ENCODE peak calls at places on chromosomes 16 and 17, in four cellular contexts. One of them, this sample, is unnamed.

GRCh38 chr17:78120971-78121800 is 7.4 kb downstream of the TMC6 start:
- DNase-seq in GM06990: peak
- DNase-seq in small intestine: peak
- DNase-seq in keratinocyte: no peak
- DNase-seq in this sample: no peak

GRCh38 chr17:34998205-34998604 is 17.9 kb downstream of the LIG3 start:
- DNase-seq in GM06990: peak
- DNase-seq in small intestine: peak
- DNase-seq in keratinocyte: no peak
- DNase-seq in this sample: peak

GRCh38 chr17:76700627-76701470 is 9.9 kb downstream of the MXRA7 start:
- DNase-seq in small intestine: no peak
- DNase-seq in GM06990: no peak
- DNase-seq in keratinocyte: no peak
- DNase-seq in this sample: peak

GRCh38 chr17:59618894-59619312 is 792 bp upstream of the CLTC start:
- DNase-seq in keratinocyte: no peak
- DNase-seq in small intestine: no peak
- DNase-seq in GM06990: no peak
- DNase-seq in this sample: peak

GRCh38 chr17:49976163-49976827 is 7.3 kb downstream of the DLX4 start:
- DNase-seq in keratinocyte: no peak
- DNase-seq in small intestine: no peak
- DNase-seq in GM06990: no peak
- DNase-seq in this sample: no peak

GRCh38 chr17:50577451-50577954 is 17.0 kb downstream of the CACNA1G start:
- DNase-seq in small intestine: no peak
- DNase-seq in GM06990: no peak
- DNase-seq in keratinocyte: no peak
- DNase-seq in this sample: no peak

GRCh38 chr16:10827691-10828341 is 9.2 kb upstream of the TVP23A start:
- DNase-seq in keratinocyte: no peak
- DNase-seq in GM06990: no peak
- DNase-seq in small intestine: no peak
- DNase-seq in this sample: peak

GRCh38 chr17:76239538-76240274 is 587 bp downstream of the RNF157 start:
- DNase-seq in GM06990: no peak
- DNase-seq in keratinocyte: no peak
- DNase-seq in small intestine: no peak
- DNase-seq in this sample: no peak

GRCh38 chr17:78934681-78935418 is 9.7 kb upstream of the TIMP2 start:
- DNase-seq in GM06990: no peak
- DNase-seq in small intestine: no peak
- DNase-seq in keratinocyte: no peak
- DNase-seq in this sample: no peak

GRCh38 chr17:12814718-12815117 is 25.4 kb downstream of the ARHGAP44 start:
- DNase-seq in GM06990: no peak
- DNase-seq in small intestine: no peak
- DNase-seq in keratinocyte: no peak
- DNase-seq in this sample: no peak

GRCh38 chr16:67884684-67885083 is at the start of gene NRN1L:
- DNase-seq in small intestine: peak
- DNase-seq in GM06990: no peak
- DNase-seq in keratinocyte: peak
- DNase-seq in this sample: peak

GRCh38 chr17:4583796-4584124 is 569 bp upstream of the SMTNL2 start:
- DNase-seq in keratinocyte: no peak
- DNase-seq in small intestine: no peak
- DNase-seq in GM06990: no peak
- DNase-seq in this sample: no peak

GRCh38 chr17:55463600-55463999 is 42.0 kb upstream of the MMD start:
- DNase-seq in GM06990: peak
- DNase-seq in keratinocyte: no peak
- DNase-seq in small intestine: no peak
- DNase-seq in this sample: no peak

GRCh38 chr17:28548417-28549130 is 3.9 kb downstream of the UNC119 start:
- DNase-seq in keratinocyte: no peak
- DNase-seq in small intestine: no peak
- DNase-seq in GM06990: no peak
- DNase-seq in this sample: no peak

GRCh38 chr16:52068447-52069074 is 478.4 kb downstream of the TOX3 start:
- DNase-seq in small intestine: peak
- DNase-seq in GM06990: no peak
- DNase-seq in keratinocyte: no peak
- DNase-seq in this sample: no peak

GRCh38 chr17:40559016-40559853 is 6.0 kb downstream of the CCR7 start:
- DNase-seq in keratinocyte: no peak
- DNase-seq in small intestine: no peak
- DNase-seq in GM06990: no peak
- DNase-seq in this sample: no peak

GRCh38 chr17:42276609-42277341 is 584 bp upstream of the STAT5B start:
- DNase-seq in keratinocyte: no peak
- DNase-seq in GM06990: no peak
- DNase-seq in small intestine: peak
- DNase-seq in this sample: peak

GRCh38 chr17:9670596-9670995 is 25.3 kb downstream of the USP43 start:
- DNase-seq in GM06990: no peak
- DNase-seq in keratinocyte: no peak
- DNase-seq in small intestine: no peak
- DNase-seq in this sample: no peak

GRCh38 chr16:87297918-87298631 is 19.1 kb downstream of the C16orf95 start:
- DNase-seq in keratinocyte: no peak
- DNase-seq in small intestine: peak
- DNase-seq in GM06990: no peak
- DNase-seq in this sample: no peak

GRCh38 chr16:1981398-1981836 is at the start of gene NOXO1:
- DNase-seq in keratinocyte: no peak
- DNase-seq in GM06990: no peak
- DNase-seq in small intestine: peak
- DNase-seq in this sample: no peak
- H3K4me3 ChIP-seq in keratinocyte: no peak
- H3K4me3 ChIP-seq in GM06990: no peak
- H3K4me3 ChIP-seq in small intestine: no peak
- H3K4me3 ChIP-seq in this sample: no peak

GRCh38 chr16:46789499-46790414 is 41.2 kb downstream of the C16orf87 start:
- DNase-seq in keratinocyte: no peak
- DNase-seq in small intestine: peak
- DNase-seq in GM06990: peak
- DNase-seq in this sample: peak

GRCh38 chr16:46787909-46788308 is 39.8 kb upstream of the MYLK3 start:
- DNase-seq in GM06990: peak
- DNase-seq in keratinocyte: no peak
- DNase-seq in small intestine: no peak
- DNase-seq in this sample: no peak

GRCh38 chr16:46789075-46789474 is 40.9 kb upstream of the MYLK3 start:
- DNase-seq in keratinocyte: no peak
- DNase-seq in GM06990: no peak
- DNase-seq in small intestine: no peak
- DNase-seq in this sample: no peak

GRCh38 chr16:46793841-46794240 is 37.1 kb downstream of the C16orf87 start:
- DNase-seq in small intestine: no peak
- DNase-seq in GM06990: no peak
- DNase-seq in keratinocyte: no peak
- DNase-seq in this sample: no peak

GRCh38 chr16:46790599-46791270 is 40.2 kb downstream of the C16orf87 start:
- DNase-seq in GM06990: no peak
- DNase-seq in keratinocyte: no peak
- DNase-seq in small intestine: no peak
- DNase-seq in this sample: no peak
- H3K4me3 ChIP-seq in GM06990: peak
- H3K4me3 ChIP-seq in keratinocyte: peak
- H3K4me3 ChIP-seq in small intestine: peak
- H3K4me3 ChIP-seq in this sample: peak

GRCh38 chr17:36941265-36942021 is 4.2 kb downstream of the LHX1 start:
- DNase-seq in keratinocyte: no peak
- DNase-seq in GM06990: no peak
- DNase-seq in small intestine: no peak
- DNase-seq in this sample: no peak

GRCh38 chr17:36943250-36944220 is 5.2 kb upstream of the AATF start:
- DNase-seq in GM06990: no peak
- DNase-seq in keratinocyte: no peak
- DNase-seq in small intestine: no peak
- DNase-seq in this sample: no peak

GRCh38 chr17:36940313-36941264 is 3.3 kb downstream of the LHX1 start:
- DNase-seq in GM06990: no peak
- DNase-seq in small intestine: no peak
- DNase-seq in keratinocyte: no peak
- DNase-seq in this sample: no peak

GRCh38 chr17:36942631-36943125 is 5.4 kb downstream of the LHX1 start:
- DNase-seq in GM06990: no peak
- DNase-seq in small intestine: no peak
- DNase-seq in keratinocyte: no peak
- DNase-seq in this sample: no peak

GRCh38 chr17:36942031-36942599 is 4.8 kb downstream of the LHX1 start:
- DNase-seq in small intestine: no peak
- DNase-seq in GM06990: no peak
- DNase-seq in keratinocyte: no peak
- DNase-seq in this sample: no peak
- H3K4me3 ChIP-seq in small intestine: no peak
- H3K4me3 ChIP-seq in GM06990: no peak
- H3K4me3 ChIP-seq in keratinocyte: peak
- H3K4me3 ChIP-seq in this sample: peak

DNA sequence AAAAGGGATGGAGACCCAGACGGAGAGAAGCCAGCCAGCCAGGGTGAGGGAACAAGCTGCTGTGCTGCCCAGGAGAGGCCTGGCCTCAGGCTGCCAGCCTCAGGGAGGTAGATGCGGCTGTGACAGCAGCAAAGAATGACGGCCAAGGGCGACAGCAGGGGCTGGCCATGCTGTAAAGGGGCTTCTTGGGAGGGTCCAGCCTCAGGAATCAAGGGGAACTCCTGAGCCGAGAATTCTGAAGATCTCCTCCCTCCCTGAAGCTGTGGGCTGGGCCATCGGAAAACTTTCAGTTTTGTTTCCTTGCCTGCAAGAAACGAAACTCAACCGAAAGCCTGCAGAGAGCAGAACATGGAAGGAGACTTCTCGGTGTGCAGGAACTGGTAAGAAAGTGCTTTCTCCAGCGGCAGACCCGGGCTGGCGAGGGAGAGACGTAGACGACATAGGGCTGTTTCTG is at the start of gene XAF1:
- DNase-seq in keratinocyte: no peak
- DNase-seq in GM06990: peak
- DNase-seq in small intestine: peak
- DNase-seq in this sample: no peak
- H3K4me3 ChIP-seq in keratinocyte: peak
- H3K4me3 ChIP-seq in GM06990: peak
- H3K4me3 ChIP-seq in small intestine: peak
- H3K4me3 ChIP-seq in this sample: peak

DNA sequence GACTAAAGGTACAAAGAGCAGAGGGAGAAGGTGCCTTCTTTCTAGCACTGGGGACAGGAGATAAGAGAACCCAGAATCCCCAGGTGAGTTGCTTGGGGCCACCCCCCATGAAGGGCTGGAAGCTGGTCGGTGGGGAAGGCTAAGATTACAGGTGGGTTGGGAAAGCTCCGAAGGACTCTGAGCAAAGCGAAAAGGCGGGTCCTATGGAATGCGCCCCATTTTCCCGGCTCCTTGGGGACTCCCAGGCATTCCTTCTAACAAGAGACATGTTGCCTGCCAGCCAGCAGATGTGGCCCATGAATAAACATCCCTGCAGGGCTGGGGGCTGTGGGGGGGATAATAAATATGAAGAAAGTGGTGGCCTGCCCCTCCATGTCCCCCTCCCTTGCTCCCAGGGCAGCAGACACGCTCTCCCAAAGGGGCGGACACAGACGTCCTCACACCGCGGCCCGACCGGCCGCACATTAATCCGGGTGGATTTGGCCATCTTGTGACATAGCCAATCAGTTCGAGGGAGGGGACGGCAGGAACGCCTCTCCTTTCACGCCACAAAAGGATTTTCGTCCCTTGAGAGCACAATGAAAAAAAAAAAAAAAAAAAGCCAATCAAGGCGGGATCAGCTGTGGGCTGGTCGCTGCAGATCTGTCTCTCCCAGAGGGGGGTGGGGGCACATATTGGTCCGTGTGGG is 98.5 kb downstream of the SOX9 start:
- DNase-seq in GM06990: no peak
- DNase-seq in keratinocyte: no peak
- DNase-seq in small intestine: peak
- DNase-seq in this sample: no peak
- H3K4me3 ChIP-seq in GM06990: no peak
- H3K4me3 ChIP-seq in keratinocyte: no peak
- H3K4me3 ChIP-seq in small intestine: peak
- H3K4me3 ChIP-seq in this sample: no peak

DNA sequence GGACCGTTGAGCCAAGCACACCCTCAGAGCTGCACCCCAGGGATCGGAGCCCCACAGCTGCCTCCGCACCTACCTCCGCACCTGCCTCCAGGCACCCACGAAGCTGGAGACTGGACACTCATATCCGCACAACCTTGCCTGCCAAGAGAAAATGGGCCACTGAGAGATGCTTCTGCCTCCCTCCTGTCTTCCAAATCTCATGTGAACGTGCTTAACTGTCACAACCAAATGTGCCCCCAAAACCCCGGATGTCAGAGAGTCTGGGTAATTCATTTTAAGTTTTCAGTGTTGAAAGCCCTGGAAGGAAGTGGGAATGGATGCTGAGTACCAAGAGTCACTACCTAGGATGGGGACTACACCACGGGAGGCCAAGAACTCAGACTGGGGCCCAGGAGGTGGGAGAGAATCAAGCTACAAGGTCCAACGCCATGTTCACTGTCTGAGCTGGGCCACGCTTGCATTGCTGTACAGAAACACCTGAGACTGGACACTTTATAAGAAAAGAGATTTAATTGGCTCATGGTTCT is 49.5 kb upstream of the MEAK7 start:
- DNase-seq in small intestine: peak
- DNase-seq in GM06990: no peak
- DNase-seq in keratinocyte: no peak
- DNase-seq in this sample: no peak
- H3K4me3 ChIP-seq in small intestine: peak
- H3K4me3 ChIP-seq in GM06990: no peak
- H3K4me3 ChIP-seq in keratinocyte: no peak
- H3K4me3 ChIP-seq in this sample: no peak

DNA sequence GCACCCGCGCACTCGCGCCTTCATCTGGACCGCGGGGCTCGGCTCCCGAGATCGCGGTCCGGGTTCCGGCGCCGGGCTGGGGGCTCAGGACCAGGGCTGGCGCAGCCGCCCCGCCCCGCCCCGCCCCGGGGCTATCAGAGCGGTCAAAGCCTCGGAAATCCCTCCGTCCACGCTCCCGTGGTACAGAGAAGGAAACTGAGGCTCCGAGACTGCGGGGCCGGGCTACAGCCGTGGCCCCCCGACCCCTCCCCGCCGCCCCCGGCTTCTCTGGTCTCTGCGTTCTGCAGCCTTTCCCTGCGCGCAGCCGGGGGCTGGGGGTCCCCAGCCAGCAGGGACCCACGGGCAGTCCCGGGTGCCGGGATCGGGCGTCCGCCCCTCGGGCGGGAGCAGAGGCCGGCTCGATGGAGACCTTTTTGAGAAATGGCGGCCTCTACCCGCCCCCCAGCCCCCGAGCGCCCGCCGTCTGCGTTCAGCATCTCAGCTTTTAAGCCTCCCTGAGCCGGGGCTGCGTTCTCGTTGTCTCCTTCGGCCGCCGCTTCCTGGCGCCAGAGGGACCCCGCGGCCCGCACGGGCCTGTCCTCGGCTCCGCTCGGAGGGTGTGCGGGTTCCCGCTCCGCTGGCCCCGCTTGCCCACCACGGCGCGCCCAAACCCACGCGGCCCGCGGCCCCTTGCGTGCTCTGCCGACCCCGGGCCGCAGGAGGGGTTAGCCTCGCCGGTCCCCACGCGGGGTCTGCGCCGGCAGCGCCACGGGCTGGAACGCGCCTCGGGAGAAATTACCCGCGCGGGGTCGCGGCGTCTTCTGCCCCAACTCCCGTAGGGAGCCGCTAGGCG is 1.5 kb upstream of the NPTX1 start:
- DNase-seq in GM06990: no peak
- DNase-seq in small intestine: no peak
- DNase-seq in keratinocyte: no peak
- DNase-seq in this sample: no peak
- H3K4me3 ChIP-seq in GM06990: no peak
- H3K4me3 ChIP-seq in small intestine: peak
- H3K4me3 ChIP-seq in keratinocyte: peak
- H3K4me3 ChIP-seq in this sample: peak

This sample was measured in thoracic aorta.